ENCODE peak calls at places on chromosome 16, in six cellular contexts. One of them, this sample, is unnamed.

GRCh38 chr16:11099672-11100195 is 155.4 kb downstream of the CLEC16A start:
- DNase-seq in AG08395: no peak
- DNase-seq in dermis microvascular lymphatic vessel endothelial cell: no peak
- DNase-seq in HFFc6: no peak
- DNase-seq in AG04449: no peak
- DNase-seq in NCI-H1417 treated with DMSO at 0.1 percent for 48 hours: no peak
- DNase-seq in this sample: no peak

GRCh38 chr16:24085665-24086064 is 170.5 kb upstream of the CACNG3 start:
- DNase-seq in HFFc6: no peak
- DNase-seq in AG08395: no peak
- DNase-seq in dermis microvascular lymphatic vessel endothelial cell: no peak
- DNase-seq in AG04449: no peak
- DNase-seq in NCI-H1417 treated with DMSO at 0.1 percent for 48 hours: no peak
- DNase-seq in this sample: no peak

GRCh38 chr16:74226361-74226979 is 70.1 kb upstream of the PSMD7 start:
- DNase-seq in HFFc6: peak
- DNase-seq in dermis microvascular lymphatic vessel endothelial cell: no peak
- DNase-seq in NCI-H1417 treated with DMSO at 0.1 percent for 48 hours: no peak
- DNase-seq in AG04449: no peak
- DNase-seq in AG08395: peak
- DNase-seq in this sample: no peak

GRCh38 chr16:3175157-3176153 is 12.5 kb upstream of the OR1F1 start:
- DNase-seq in NCI-H1417 treated with DMSO at 0.1 percent for 48 hours: no peak
- DNase-seq in AG04449: no peak
- DNase-seq in HFFc6: peak
- DNase-seq in dermis microvascular lymphatic vessel endothelial cell: no peak
- DNase-seq in AG08395: no peak
- DNase-seq in this sample: peak

GRCh38 chr16:27748868-27749546 is 199.1 kb downstream of the KATNIP start:
- DNase-seq in AG08395: peak
- DNase-seq in HFFc6: peak
- DNase-seq in AG04449: peak
- DNase-seq in dermis microvascular lymphatic vessel endothelial cell: peak
- DNase-seq in NCI-H1417 treated with DMSO at 0.1 percent for 48 hours: no peak
- DNase-seq in this sample: peak

GRCh38 chr16:67116388-67117311 is 6.9 kb downstream of the PHAF1 start:
- DNase-seq in AG04449: no peak
- DNase-seq in AG08395: no peak
- DNase-seq in dermis microvascular lymphatic vessel endothelial cell: no peak
- DNase-seq in NCI-H1417 treated with DMSO at 0.1 percent for 48 hours: no peak
- DNase-seq in HFFc6: no peak
- DNase-seq in this sample: no peak

GRCh38 chr16:9797306-9797705 is 384.9 kb downstream of the GRIN2A start:
- DNase-seq in AG08395: peak
- DNase-seq in dermis microvascular lymphatic vessel endothelial cell: no peak
- DNase-seq in NCI-H1417 treated with DMSO at 0.1 percent for 48 hours: no peak
- DNase-seq in AG04449: no peak
- DNase-seq in HFFc6: no peak
- DNase-seq in this sample: no peak

GRCh38 chr16:695355-696089 is 5.3 kb upstream of the WDR24 start:
- DNase-seq in AG04449: no peak
- DNase-seq in NCI-H1417 treated with DMSO at 0.1 percent for 48 hours: peak
- DNase-seq in HFFc6: no peak
- DNase-seq in AG08395: no peak
- DNase-seq in dermis microvascular lymphatic vessel endothelial cell: no peak
- DNase-seq in this sample: no peak

GRCh38 chr16:53156516-53156915 is 101.7 kb downstream of the CHD9 start:
- DNase-seq in dermis microvascular lymphatic vessel endothelial cell: no peak
- DNase-seq in NCI-H1417 treated with DMSO at 0.1 percent for 48 hours: no peak
- DNase-seq in HFFc6: peak
- DNase-seq in AG04449: no peak
- DNase-seq in AG08395: peak
- DNase-seq in this sample: no peak

GRCh38 chr16:14640538-14640937 is 7.8 kb downstream of the BFAR start:
- DNase-seq in NCI-H1417 treated with DMSO at 0.1 percent for 48 hours: no peak
- DNase-seq in dermis microvascular lymphatic vessel endothelial cell: no peak
- DNase-seq in AG04449: no peak
- DNase-seq in HFFc6: no peak
- DNase-seq in AG08395: no peak
- DNase-seq in this sample: no peak

GRCh38 chr16:89619880-89620279 is 6.4 kb downstream of the DPEP1 start:
- DNase-seq in AG08395: peak
- DNase-seq in HFFc6: no peak
- DNase-seq in dermis microvascular lymphatic vessel endothelial cell: no peak
- DNase-seq in NCI-H1417 treated with DMSO at 0.1 percent for 48 hours: no peak
- DNase-seq in AG04449: no peak
- DNase-seq in this sample: no peak

GRCh38 chr16:50251375-50252081 is 14.8 kb upstream of the ADCY7 start:
- DNase-seq in dermis microvascular lymphatic vessel endothelial cell: no peak
- DNase-seq in NCI-H1417 treated with DMSO at 0.1 percent for 48 hours: no peak
- DNase-seq in AG04449: peak
- DNase-seq in AG08395: peak
- DNase-seq in HFFc6: peak
- DNase-seq in this sample: peak

GRCh38 chr16:1333149-1333812 is at the start of gene BAIAP3:
- DNase-seq in AG08395: peak
- DNase-seq in HFFc6: no peak
- DNase-seq in dermis microvascular lymphatic vessel endothelial cell: no peak
- DNase-seq in NCI-H1417 treated with DMSO at 0.1 percent for 48 hours: no peak
- DNase-seq in AG04449: no peak
- DNase-seq in this sample: no peak

GRCh38 chr16:19843371-19843770 is 41.3 kb downstream of the GPRC5B start:
- DNase-seq in AG04449: no peak
- DNase-seq in dermis microvascular lymphatic vessel endothelial cell: no peak
- DNase-seq in NCI-H1417 treated with DMSO at 0.1 percent for 48 hours: no peak
- DNase-seq in AG08395: no peak
- DNase-seq in HFFc6: peak
- DNase-seq in this sample: peak

GRCh38 chr16:65121870-65122723 is at the start of gene CDH11:
- DNase-seq in NCI-H1417 treated with DMSO at 0.1 percent for 48 hours: no peak
- DNase-seq in AG08395: peak
- DNase-seq in AG04449: no peak
- DNase-seq in dermis microvascular lymphatic vessel endothelial cell: no peak
- DNase-seq in HFFc6: peak
- DNase-seq in this sample: peak

GRCh38 chr16:1332618-1333148 is 762 bp upstream of the BAIAP3 start:
- DNase-seq in HFFc6: no peak
- DNase-seq in AG04449: no peak
- DNase-seq in NCI-H1417 treated with DMSO at 0.1 percent for 48 hours: no peak
- DNase-seq in AG08395: no peak
- DNase-seq in dermis microvascular lymphatic vessel endothelial cell: no peak
- DNase-seq in this sample: no peak

GRCh38 chr16:23691483-23692189 is 12.9 kb downstream of the PLK1 start:
- DNase-seq in HFFc6: peak
- DNase-seq in dermis microvascular lymphatic vessel endothelial cell: no peak
- DNase-seq in AG08395: peak
- DNase-seq in NCI-H1417 treated with DMSO at 0.1 percent for 48 hours: no peak
- DNase-seq in AG04449: no peak
- DNase-seq in this sample: peak

GRCh38 chr16:70345840-70346239 is 863 bp upstream of the DDX19A start:
- DNase-seq in NCI-H1417 treated with DMSO at 0.1 percent for 48 hours: no peak
- DNase-seq in dermis microvascular lymphatic vessel endothelial cell: no peak
- DNase-seq in AG04449: no peak
- DNase-seq in HFFc6: no peak
- DNase-seq in AG08395: no peak
- DNase-seq in this sample: no peak

GRCh38 chr16:11354733-11355574 is 9.7 kb downstream of the RMI2 start:
- DNase-seq in AG08395: no peak
- DNase-seq in HFFc6: no peak
- DNase-seq in NCI-H1417 treated with DMSO at 0.1 percent for 48 hours: no peak
- DNase-seq in dermis microvascular lymphatic vessel endothelial cell: no peak
- DNase-seq in AG04449: no peak
- DNase-seq in this sample: no peak

GRCh38 chr16:55508941-55509920 is at the start of gene LPCAT2:
- DNase-seq in dermis microvascular lymphatic vessel endothelial cell: peak
- DNase-seq in HFFc6: peak
- DNase-seq in AG04449: no peak
- DNase-seq in AG08395: peak
- DNase-seq in NCI-H1417 treated with DMSO at 0.1 percent for 48 hours: no peak
- DNase-seq in this sample: peak

GRCh38 chr16:23728112-23728477 is 15.1 kb upstream of the ERN2 start:
- DNase-seq in NCI-H1417 treated with DMSO at 0.1 percent for 48 hours: no peak
- DNase-seq in AG04449: no peak
- DNase-seq in HFFc6: no peak
- DNase-seq in dermis microvascular lymphatic vessel endothelial cell: no peak
- DNase-seq in AG08395: no peak
- DNase-seq in this sample: no peak

GRCh38 chr16:25063865-25064264 is 47.7 kb upstream of the LCMT1 start:
- DNase-seq in NCI-H1417 treated with DMSO at 0.1 percent for 48 hours: no peak
- DNase-seq in dermis microvascular lymphatic vessel endothelial cell: no peak
- DNase-seq in AG04449: no peak
- DNase-seq in HFFc6: peak
- DNase-seq in AG08395: peak
- DNase-seq in this sample: no peak

GRCh38 chr16:15043344-15043743 is 12.5 kb downstream of the NTAN1 start:
- DNase-seq in NCI-H1417 treated with DMSO at 0.1 percent for 48 hours: no peak
- DNase-seq in dermis microvascular lymphatic vessel endothelial cell: no peak
- DNase-seq in AG08395: peak
- DNase-seq in AG04449: no peak
- DNase-seq in HFFc6: no peak
- DNase-seq in this sample: no peak

GRCh38 chr16:23148513-23149266 is 562 bp downstream of the USP31 start:
- DNase-seq in NCI-H1417 treated with DMSO at 0.1 percent for 48 hours: no peak
- DNase-seq in AG04449: no peak
- DNase-seq in dermis microvascular lymphatic vessel endothelial cell: peak
- DNase-seq in HFFc6: peak
- DNase-seq in AG08395: peak
- DNase-seq in this sample: peak

GRCh38 chr16:27458987-27459688 is 57.2 kb downstream of the IL21R start:
- DNase-seq in AG08395: no peak
- DNase-seq in NCI-H1417 treated with DMSO at 0.1 percent for 48 hours: no peak
- DNase-seq in HFFc6: no peak
- DNase-seq in dermis microvascular lymphatic vessel endothelial cell: no peak
- DNase-seq in AG04449: no peak
- DNase-seq in this sample: no peak

GRCh38 chr16:1729445-1729844 is 23.4 kb downstream of the MAPK8IP3 start:
- DNase-seq in dermis microvascular lymphatic vessel endothelial cell: no peak
- DNase-seq in NCI-H1417 treated with DMSO at 0.1 percent for 48 hours: no peak
- DNase-seq in HFFc6: no peak
- DNase-seq in AG08395: no peak
- DNase-seq in AG04449: no peak
- DNase-seq in this sample: no peak

GRCh38 chr16:14013571-14014283 is 57.4 kb upstream of the MRTFB start:
- DNase-seq in dermis microvascular lymphatic vessel endothelial cell: no peak
- DNase-seq in HFFc6: peak
- DNase-seq in NCI-H1417 treated with DMSO at 0.1 percent for 48 hours: peak
- DNase-seq in AG08395: peak
- DNase-seq in AG04449: peak
- DNase-seq in this sample: peak

GRCh38 chr16:73298562-73298961 is 250.6 kb upstream of the ZFHX3 start:
- DNase-seq in AG08395: no peak
- DNase-seq in dermis microvascular lymphatic vessel endothelial cell: no peak
- DNase-seq in HFFc6: peak
- DNase-seq in AG04449: peak
- DNase-seq in NCI-H1417 treated with DMSO at 0.1 percent for 48 hours: no peak
- DNase-seq in this sample: peak

This sample was measured in kidney glomerular epithelial cell.